ENCODE peak calls at places on chromosomes 12 and 14, in five cellular contexts. One of them, this sample, is unnamed.

GRCh38 chr12:48677782-48678181 is 4.3 kb downstream of the KANSL2 start:
- DNase-seq in cerebellar cortex: no peak
- DNase-seq in T-helper 1 cell: no peak
- DNase-seq in choroid plexus epithelial cell: peak
- DNase-seq in HuH-7.5: no peak
- DNase-seq in this sample: no peak

GRCh38 chr14:34014936-34015335 is 64.1 kb upstream of the EGLN3 start:
- DNase-seq in HuH-7.5: no peak
- DNase-seq in cerebellar cortex: no peak
- DNase-seq in T-helper 1 cell: no peak
- DNase-seq in choroid plexus epithelial cell: no peak
- DNase-seq in this sample: no peak

GRCh38 chr12:102763016-102763415 is 154.0 kb downstream of the PAH start:
- DNase-seq in cerebellar cortex: no peak
- DNase-seq in T-helper 1 cell: no peak
- DNase-seq in choroid plexus epithelial cell: no peak
- DNase-seq in HuH-7.5: no peak
- DNase-seq in this sample: no peak

GRCh38 chr12:54383041-54383609 is 1.4 kb downstream of the ZNF385A start:
- DNase-seq in cerebellar cortex: no peak
- DNase-seq in T-helper 1 cell: no peak
- DNase-seq in HuH-7.5: no peak
- DNase-seq in choroid plexus epithelial cell: peak
- DNase-seq in this sample: no peak

GRCh38 chr12:55955800-55956508 is 9.9 kb downstream of the PMEL start:
- DNase-seq in HuH-7.5: peak
- DNase-seq in T-helper 1 cell: peak
- DNase-seq in choroid plexus epithelial cell: peak
- DNase-seq in cerebellar cortex: no peak
- DNase-seq in this sample: no peak

GRCh38 chr12:18718462-18718861 is 19.4 kb downstream of the PLCZ1 start:
- DNase-seq in choroid plexus epithelial cell: no peak
- DNase-seq in cerebellar cortex: no peak
- DNase-seq in T-helper 1 cell: no peak
- DNase-seq in HuH-7.5: no peak
- DNase-seq in this sample: no peak

GRCh38 chr12:304815-305214 is 42.2 kb upstream of the SLC6A13 start:
- DNase-seq in choroid plexus epithelial cell: no peak
- DNase-seq in cerebellar cortex: no peak
- DNase-seq in HuH-7.5: no peak
- DNase-seq in T-helper 1 cell: no peak
- DNase-seq in this sample: no peak

GRCh38 chr12:15004401-15004800 is 31.6 kb downstream of the PDE6H start:
- DNase-seq in cerebellar cortex: no peak
- DNase-seq in choroid plexus epithelial cell: no peak
- DNase-seq in T-helper 1 cell: no peak
- DNase-seq in HuH-7.5: no peak
- DNase-seq in this sample: no peak

GRCh38 chr14:64303471-64303917 is 9.3 kb upstream of the ESR2 start:
- DNase-seq in choroid plexus epithelial cell: peak
- DNase-seq in T-helper 1 cell: peak
- DNase-seq in HuH-7.5: peak
- DNase-seq in cerebellar cortex: peak
- DNase-seq in this sample: no peak

This sample was measured in heart left ventricle.